ENCODE peak calls at places on chromosomes 13 and 19, in eight cellular contexts. G, P, E, X, R, D, M and Q are unnamed samples. For H3K27me3, the result is how much of the 10 kb centered on the place peaks cover.

GRCh38 chr19:32919365-32919764 is 49.8 kb upstream of the SLC7A9 start:
- DNase-seq in P (no peak), D (no peak), X (no peak), G (no peak), M (no peak), E (no peak), R (no peak), Q (no peak)

GRCh38 chr19:19461671-19462622 is 53.4 kb downstream of the TSSK6 start:
- DNase-seq in X (peak), P (peak), D (peak), E (peak), G (peak), M (peak), R (peak), Q (peak)

GRCh38 chr13:94711561-94712286 is 621 bp downstream of the SOX21 start:
- DNase-seq in D (no peak), E (no peak), G (no peak), M (no peak), X (no peak), P (peak), R (no peak), Q (peak)

GRCh38 chr19:43464089-43464775 is 1.2 kb downstream of the LYPD3 start:
- DNase-seq in G (no peak), X (peak), M (no peak), P (peak), D (peak), E (peak), R (peak), Q (peak)

GRCh38 chr13:31008400-31009115 is 76.1 kb downstream of the TEX26 start:
- DNase-seq in R (no peak), E (no peak), X (no peak), D (no peak), G (no peak), M (no peak), P (no peak), Q (no peak)

GRCh38 chr19:45076029-45076850 is at the start of gene ZNF296:
- DNase-seq in M (peak), G (peak), X (peak), R (peak), D (peak), P (peak), E (peak), Q (peak)

GRCh38 chr13:44739120-44739519 is 163.0 kb upstream of the TSC22D1 start:
- DNase-seq in M (no peak), G (no peak), P (no peak), E (no peak), D (no peak), R (no peak), X (no peak), Q (no peak)

GRCh38 chr13:70457474-70457873 is 349.2 kb upstream of the KLHL1 start:
- DNase-seq in P (no peak), G (no peak), E (no peak), X (no peak), M (no peak), D (no peak), R (no peak), Q (no peak)

GRCh38 chr19:2246014-2246620 is 3.0 kb upstream of the AMH start:
- DNase-seq in P (no peak), R (no peak), G (no peak), M (no peak), D (no peak), E (no peak), X (no peak), Q (no peak)

GRCh38 chr19:39307233-39307821 is 11.1 kb downstream of the IFNL1 start:
- DNase-seq in M (no peak), E (no peak), R (peak), D (no peak), X (no peak), G (peak), P (peak), Q (peak)

GRCh38 chr13:73542446-73542845 is 483.6 kb downstream of the KLF5 start:
- DNase-seq in M (no peak), E (no peak), R (no peak), D (no peak), P (no peak), X (no peak), G (no peak), Q (no peak)

GRCh38 chr13:67048084-67048792 is 181.9 kb downstream of the PCDH9 start:
- DNase-seq in P (no peak), X (no peak), D (no peak), M (no peak), G (no peak), R (no peak), E (no peak), Q (no peak)

GRCh38 chr13:30616927-30617314 is 799 bp upstream of the USPL1 start:
- DNase-seq in P (no peak), M (no peak), X (peak), G (peak), D (no peak), E (peak), R (no peak), Q (no peak)

GRCh38 chr13:45353895-45354294 is 12.9 kb upstream of the TPT1 start:
- DNase-seq in G (no peak), X (no peak), M (no peak), R (no peak), D (no peak), P (no peak), E (no peak), Q (no peak)

GRCh38 chr19:11195169-11195568 is 2.2 kb downstream of the KANK2 start:
- DNase-seq in E (no peak), P (no peak), X (peak), M (no peak), G (no peak), D (no peak), R (no peak), Q (no peak)

GRCh38 chr13:101211261-101211660 is 205.0 kb downstream of the NALCN start:
- DNase-seq in R (no peak), M (no peak), D (no peak), P (no peak), G (no peak), X (no peak), E (no peak), Q (no peak)

GRCh38 chr13:63855457-63856118 is 2439.9 kb upstream of the PCDH20 start:
- DNase-seq in R (no peak), G (no peak), E (no peak), M (no peak), D (no peak), P (no peak), X (no peak), Q (no peak)

GRCh38 chr19:5881543-5882299 is 11.4 kb upstream of the FUT5 start:
- DNase-seq in E (no peak), P (no peak), X (peak), R (no peak), G (no peak), D (no peak), M (no peak), Q (no peak)
- H3K27ac ChIP-seq in E (no peak), P (no peak), X (no peak), R (no peak), G (no peak), D (no peak), M (no peak), Q (no peak)

DNA sequence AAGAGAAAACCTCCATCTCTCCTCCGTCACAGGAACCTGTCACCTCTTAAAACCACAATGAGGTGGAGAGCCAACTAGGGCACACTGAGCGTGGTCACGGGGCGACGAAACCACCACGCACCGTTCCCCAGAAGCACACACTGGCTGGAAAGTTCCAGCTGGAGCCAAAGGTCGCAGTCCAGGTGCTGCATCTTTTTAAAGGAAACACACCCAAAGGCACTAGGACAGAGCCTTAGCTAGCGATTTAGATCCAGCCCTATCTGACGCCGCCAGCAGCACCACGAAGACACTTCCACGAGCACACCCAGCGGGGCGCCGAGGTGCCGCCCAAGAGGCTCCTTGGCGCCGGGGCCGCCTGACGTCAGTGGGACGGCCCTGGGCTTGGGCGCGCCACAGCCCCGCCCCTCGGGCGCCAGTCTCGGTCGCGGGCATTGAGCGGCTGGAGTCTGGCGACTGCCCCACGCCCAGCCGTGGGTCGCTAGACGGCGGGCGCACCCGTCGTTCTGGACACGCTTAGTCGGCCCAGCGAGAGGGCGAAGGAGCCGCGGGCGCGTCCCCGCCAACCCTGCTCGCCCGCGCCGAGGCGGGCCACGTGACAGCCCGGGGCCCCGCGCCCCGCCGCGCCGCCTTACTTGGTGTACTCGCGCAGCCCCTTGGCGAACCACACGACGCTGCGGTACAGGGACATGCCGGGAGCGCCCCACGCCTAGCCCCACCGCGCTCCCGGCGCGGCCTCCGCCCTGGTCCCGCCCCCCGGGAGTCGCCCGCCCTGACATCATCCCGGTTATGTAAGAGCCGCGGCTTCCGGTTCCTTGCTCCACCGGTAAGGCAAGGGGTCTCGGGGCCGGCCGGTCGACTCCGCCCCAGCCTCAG is at the start of gene DHRS12:
- DNase-seq in P (peak), D (peak), M (peak), X (peak), G (peak), E (peak), R (peak), Q (peak)
- H3K27me3 ChIP-seq in P (under half), D (under half), M (under half), X (under half), G (under half), E (under half), R (under half), Q (under half)

DNA sequence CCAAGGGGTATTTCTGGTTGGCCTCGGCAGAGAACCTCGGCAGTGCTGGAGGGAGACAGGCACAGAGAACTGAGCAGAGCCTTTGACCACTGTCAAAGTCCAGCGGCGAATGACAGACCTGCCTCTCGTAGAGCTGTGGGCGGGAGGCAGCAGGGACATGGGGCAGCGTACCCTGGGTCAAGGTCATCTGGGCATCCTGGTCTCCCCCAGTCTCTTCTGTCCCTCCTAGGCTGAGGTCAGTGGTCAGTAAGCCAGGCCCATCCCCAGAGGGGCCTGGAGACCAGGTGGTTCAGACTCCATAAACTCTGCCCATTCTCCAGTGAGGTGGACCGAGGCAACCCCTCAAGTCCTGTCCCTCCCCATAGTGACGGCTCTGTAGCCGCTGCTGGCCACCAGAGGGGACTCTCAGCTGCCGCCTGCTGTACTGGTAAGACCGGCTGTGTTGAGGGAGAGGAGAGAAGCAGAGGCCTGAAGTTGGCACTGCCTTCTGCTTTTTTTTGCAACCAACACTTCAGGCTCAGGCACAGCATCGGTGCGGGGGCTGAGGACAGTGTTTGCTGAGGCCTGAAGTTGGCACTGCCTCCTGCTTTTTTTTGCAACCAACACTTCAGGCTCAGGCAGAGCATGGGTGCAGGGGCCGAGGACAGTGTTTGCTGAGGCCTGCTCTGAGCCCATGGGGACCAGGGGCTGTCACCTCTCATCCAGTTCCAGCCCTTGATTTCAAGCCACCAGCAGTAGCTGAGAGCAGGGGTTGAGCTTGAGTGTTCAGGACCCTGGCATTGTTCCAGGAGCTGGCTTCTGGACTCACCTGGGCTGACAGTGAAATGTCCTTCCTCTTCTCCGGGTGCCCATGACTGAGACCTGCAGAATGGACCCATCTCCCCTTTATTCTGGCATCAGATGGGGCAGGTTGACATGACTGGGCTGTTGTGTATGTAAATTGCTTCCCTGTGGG is at the start of gene PGLYRP2:
- DNase-seq in M (no peak), G (no peak), D (no peak), P (no peak), E (no peak), R (peak), X (peak), Q (peak)
- H3K27ac ChIP-seq in M (no peak), G (no peak), D (no peak), P (no peak), E (no peak), R (no peak), X (no peak), Q (no peak)

GRCh38 chr19:3426433-3426832 is 53.9 kb downstream of the SMIM24 start:
- DNase-seq in M (no peak), R (no peak), P (no peak), G (no peak), E (no peak), X (peak), D (no peak), Q (no peak)
- H3K27me3 ChIP-seq in M (under half), R (under half), P (under half), G (under half), E (under half), X (under half), D (under half), Q (under half)

GRCh38 chr13:80612804-80613203 is 271.9 kb upstream of the SPRY2 start:
- DNase-seq in G (no peak), R (no peak), E (no peak), P (peak), D (no peak), X (no peak), M (peak), Q (no peak)

DNA sequence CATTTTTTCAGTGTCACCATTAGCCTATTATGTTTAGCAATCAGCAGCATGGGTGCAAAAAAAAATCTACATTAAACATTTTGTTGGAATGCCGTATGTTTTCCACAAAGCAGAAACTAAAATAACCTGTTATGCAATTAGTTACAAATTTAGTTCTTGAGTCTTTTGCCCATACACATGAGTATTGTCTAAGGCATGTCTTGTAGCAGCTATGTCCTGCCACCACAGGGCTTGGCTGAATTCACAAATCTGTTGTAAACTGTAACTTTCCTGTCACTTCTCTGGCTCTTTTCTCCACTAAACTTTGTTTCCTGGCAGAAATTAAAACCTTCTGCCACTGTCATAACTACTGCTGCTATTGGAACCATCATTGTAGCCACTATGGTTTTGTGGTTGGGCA is 277.9 kb upstream of the SPRY2 start:
- DNase-seq in R (no peak), M (no peak), E (peak), G (no peak), X (no peak), D (no peak), P (no peak), Q (no peak)
- H3K27ac ChIP-seq in R (no peak), M (no peak), E (peak), G (no peak), X (no peak), D (no peak), P (no peak), Q (no peak)

DNA sequence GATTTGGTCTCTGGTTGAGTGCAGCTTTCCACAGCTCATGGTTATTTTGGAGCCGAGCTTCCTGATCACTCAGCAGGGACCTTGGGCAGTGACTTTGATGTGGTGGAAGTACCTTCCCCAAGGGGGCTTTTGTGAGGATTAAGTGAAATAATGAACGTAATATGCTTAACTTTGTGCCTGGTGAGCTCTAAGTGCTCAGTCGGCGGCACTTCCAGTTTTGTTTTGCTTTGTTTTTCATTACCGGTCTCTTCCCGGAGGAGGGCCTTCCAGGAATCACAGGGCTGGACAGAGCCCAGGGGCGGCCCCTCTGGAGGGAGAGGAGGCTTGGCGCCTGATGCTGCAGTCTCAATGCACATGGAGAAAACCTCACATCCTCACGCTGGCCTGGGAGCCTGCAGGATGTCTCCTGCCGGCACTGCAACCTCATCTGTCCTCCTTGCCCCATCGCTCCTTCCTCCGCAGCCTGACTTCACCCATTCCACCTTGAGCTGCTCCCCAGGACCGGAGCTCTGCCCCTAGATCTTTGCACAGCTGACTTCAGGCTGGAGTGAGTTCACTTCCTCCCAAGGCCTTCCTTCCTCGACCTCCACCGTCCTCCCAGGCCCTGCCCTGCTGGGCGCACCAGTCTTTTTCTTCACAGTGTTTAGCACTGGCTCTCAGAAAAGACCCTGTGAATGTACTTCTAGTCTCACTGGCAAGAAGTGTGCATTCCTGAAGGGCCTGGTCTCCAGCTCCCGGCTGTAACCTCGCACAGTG is 1.6 kb downstream of the PLEKHF1 start:
- DNase-seq in G (no peak), P (peak), D (peak), E (peak), R (no peak), X (peak), M (peak), Q (peak)
- H3K27me3 ChIP-seq in G (under half), P (under half), D (under half), E (under half), R (under half), X (under half), M (under half), Q (under half)

GRCh38 chr13:32036131-32036695 is 4.6 kb downstream of the FRY start:
- DNase-seq in E (no peak), R (no peak), D (no peak), X (no peak), M (no peak), G (no peak), P (no peak), Q (no peak)
- H3K27ac ChIP-seq in E (no peak), R (no peak), D (no peak), X (no peak), M (no peak), G (no peak), P (peak), Q (no peak)